ENCODE peak calls at places on chromosomes 13 and 19, in seven cellular contexts. L is IMR-90, N is A549, H is brain microvascular endothelial cell, F is astrocyte of the spinal cord, B is suprapubic skin, Q is HFFc6. O is an unnamed sample.

GRCh38 chr13:113665582-113666323 is 1.3 kb upstream of the GRK1 start:
- DNase-seq in Q (no peak), B (no peak), L (no peak), N (no peak), F (no peak), H (no peak), O (peak)

GRCh38 chr19:18708452-18709231 is 25.2 kb downstream of the CRTC1 start:
- DNase-seq in Q (no peak), F (no peak), L (no peak), B (no peak), N (no peak), H (no peak), O (no peak)

GRCh38 chr19:48379058-48379457 is 12.3 kb downstream of the KDELR1 start:
- DNase-seq in Q (no peak), H (no peak), N (no peak), F (no peak), L (no peak), B (no peak), O (no peak)

GRCh38 chr19:53102186-53102585 is 1.0 kb downstream of the ZNF160 start:
- DNase-seq in L (no peak), N (no peak), Q (no peak), B (no peak), H (no peak), F (no peak), O (peak)

GRCh38 chr13:35198821-35199220 is 256.8 kb downstream of the NBEA start:
- DNase-seq in N (no peak), L (no peak), F (no peak), B (no peak), Q (no peak), H (no peak), O (no peak)

GRCh38 chr19:8702350-8702749 is 3.8 kb upstream of the ACTL9 start:
- DNase-seq in L (no peak), H (no peak), F (no peak), B (no peak), Q (no peak), N (no peak), O (no peak)

GRCh38 chr13:35855531-35856019 is 275.6 kb downstream of the DCLK1 start:
- DNase-seq in N (peak), L (no peak), Q (no peak), H (no peak), F (no peak), B (peak), O (no peak)

GRCh38 chr19:15498910-15499309 is 9.4 kb upstream of the CYP4F22 start:
- DNase-seq in N (no peak), L (no peak), Q (no peak), H (no peak), F (no peak), B (no peak), O (no peak)

GRCh38 chr13:23320926-23321533 is 112.5 kb downstream of the SACS start:
- DNase-seq in F (no peak), B (no peak), L (no peak), H (no peak), N (no peak), Q (no peak), O (no peak)

GRCh38 chr19:1591421-1592022 is 1.1 kb downstream of the MBD3 start:
- DNase-seq in N (no peak), Q (no peak), B (no peak), F (no peak), H (no peak), L (no peak), O (no peak)

GRCh38 chr19:29482855-29483640 is 42.7 kb upstream of the VSTM2B start:
- DNase-seq in L (no peak), N (no peak), Q (no peak), F (no peak), H (no peak), B (no peak), O (no peak)

GRCh38 chr19:47973529-47973928 is 18.4 kb downstream of the BSPH1 start:
- DNase-seq in Q (no peak), L (no peak), F (no peak), N (no peak), H (no peak), B (no peak), O (no peak)

GRCh38 chr19:2274937-2275535 is 6.9 kb downstream of the PEAK3 start:
- DNase-seq in F (peak), Q (peak), B (peak), N (peak), H (peak), L (peak), O (peak)

GRCh38 chr13:44359983-44360375 is 13.6 kb upstream of the SERP2 start:
- DNase-seq in F (no peak), Q (no peak), L (no peak), H (no peak), B (no peak), N (no peak), O (no peak)

DNA sequence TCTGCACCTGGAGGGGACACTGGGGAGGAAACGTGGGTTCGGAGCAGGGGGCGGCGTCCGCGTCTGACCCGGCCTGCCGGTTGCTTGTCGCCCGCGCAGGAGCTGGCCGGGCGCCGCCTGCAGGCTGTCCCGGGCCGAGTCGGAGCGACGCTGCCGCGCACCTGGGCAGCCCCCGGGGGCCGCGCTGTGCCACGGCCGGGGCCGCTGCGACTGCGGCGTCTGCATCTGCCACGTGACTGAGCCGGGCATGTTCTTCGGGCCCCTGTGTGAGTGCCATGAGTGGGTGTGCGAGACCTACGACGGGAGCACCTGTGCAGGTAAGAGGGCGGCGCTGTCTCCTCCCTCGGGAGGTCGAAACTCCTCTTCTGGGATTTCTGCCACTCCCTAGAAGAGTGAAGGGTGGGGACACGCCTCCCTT is 1.3 kb downstream of the ITGBL1 start:
- DNase-seq in Q (no peak), B (no peak), L (no peak), F (no peak), H (no peak), N (no peak), O (no peak)
- TF ChIP-seq CTCF in Q (peak), B (peak), L (peak), F (peak), H (no peak), N (no peak), O (no peak)

GRCh38 chr13:77571956-77572355 is 36.5 kb downstream of the SCEL start:
- DNase-seq in N (no peak), L (no peak), H (no peak), B (no peak), F (no peak), Q (no peak), O (no peak)
- TF ChIP-seq CTCF in N (no peak), L (no peak), H (no peak), B (no peak), F (no peak), Q (no peak), O (no peak)

GRCh38 chr19:49469828-49470614 is 4.0 kb upstream of the FLT3LG start:
- DNase-seq in L (peak), Q (no peak), N (no peak), B (no peak), F (no peak), H (no peak), O (peak)
- TF ChIP-seq CTCF in L (no peak), Q (peak), N (peak), B (no peak), F (peak), H (peak), O (no peak)

DNA sequence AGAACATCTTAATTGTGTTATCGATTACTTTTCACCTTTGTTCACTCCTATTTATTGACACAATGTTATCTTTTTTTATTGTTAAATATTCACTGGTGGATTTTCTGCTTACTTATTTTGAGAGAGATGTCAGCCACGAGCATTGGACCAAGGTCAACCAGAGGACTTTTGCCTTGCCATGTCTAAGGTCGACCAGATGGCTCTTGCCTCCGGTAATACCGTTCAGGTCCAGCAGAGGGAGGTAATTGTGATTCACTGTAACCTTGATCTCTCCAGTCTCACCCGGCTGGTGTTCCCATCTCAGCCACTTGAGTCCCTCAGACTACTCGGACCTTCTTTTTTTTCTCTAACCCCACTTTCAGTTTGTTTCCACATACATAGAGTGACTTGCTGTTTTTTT is 1438.1 kb downstream of the UQCRFS1 start:
- DNase-seq in L (no peak), N (no peak), B (no peak), F (no peak), Q (peak), H (no peak), O (no peak)
- TF ChIP-seq CTCF in L (peak), N (no peak), B (no peak), F (peak), Q (peak), H (peak), O (no peak)

GRCh38 chr19:55175117-55175867 is 4.8 kb downstream of the SYT5 start:
- DNase-seq in N (no peak), B (no peak), Q (no peak), H (no peak), L (no peak), F (no peak), O (no peak)

GRCh38 chr19:55176116-55176515 is 4.0 kb downstream of the SYT5 start:
- DNase-seq in Q (no peak), N (no peak), B (no peak), L (no peak), H (no peak), F (no peak), O (no peak)

GRCh38 chr19:55181740-55182139 is 1.7 kb upstream of the SYT5 start:
- DNase-seq in L (no peak), N (no peak), Q (no peak), F (no peak), B (no peak), H (no peak), O (no peak)

GRCh38 chr19:55178781-55179569 is 1.1 kb downstream of the SYT5 start:
- DNase-seq in Q (peak), B (no peak), N (peak), F (peak), H (peak), L (peak), O (peak)

GRCh38 chr19:55179570-55180484 is at the start of gene SYT5:
- DNase-seq in F (no peak), Q (no peak), B (no peak), H (no peak), N (peak), L (no peak), O (peak)
- TF ChIP-seq CTCF in F (no peak), Q (no peak), B (no peak), H (no peak), N (no peak), L (no peak), O (no peak)

GRCh38 chr13:50670272-50670671 is 173.2 kb downstream of the DLEU7 start:
- DNase-seq in H (no peak), N (no peak), L (no peak), F (no peak), Q (no peak), B (no peak), O (no peak)
- TF ChIP-seq CTCF in H (no peak), N (no peak), L (no peak), F (no peak), Q (no peak), B (no peak), O (no peak)